ENCODE peak calls at places on chromosomes 6 and 20, in four cellular contexts. M is astrocyte, N is A673, X is cardiac fibroblast. S is an unnamed sample.
A peak's percentile ranks its signal among the peaks of the same experiment; 100 is the strongest.

GRCh38 chr6:25601797-25602679 is 50.0 kb upstream of the SCGN start:
- DNase-seq in M (peak; percentile 29), N (peak; percentile 66), X (peak; percentile 77), S (peak; percentile 31)

GRCh38 chr20:50353289-50353961 is 156.8 kb upstream of the PTPN1 start:
- DNase-seq in M (no peak), N (no peak), X (no peak), S (no peak)

GRCh38 chr6:9699890-9700289 is 715.0 kb downstream of the TFAP2A start:
- DNase-seq in M (no peak), N (peak; percentile 12), X (no peak), S (no peak)

GRCh38 chr20:47300071-47300470 is 56.4 kb downstream of the ZMYND8 start:
- DNase-seq in M (peak; percentile 87), N (no peak), X (peak; percentile 41), S (peak; percentile 60)

GRCh38 chr20:33524261-33524660 is 34.4 kb downstream of the CBFA2T2 start:
- DNase-seq in M (peak; percentile 45), N (no peak), X (no peak), S (no peak)

GRCh38 chr6:122628714-122629113 is 18.5 kb downstream of the PKIB start:
- DNase-seq in M (no peak), N (no peak), X (no peak), S (no peak)

GRCh38 chr6:110037726-110038295 is 59.7 kb downstream of the GPR6 start:
- DNase-seq in M (no peak), N (no peak), X (no peak), S (no peak)

GRCh38 chr6:13788820-13789219 is 25.5 kb downstream of the MCUR1 start:
- DNase-seq in M (no peak), N (no peak), X (no peak), S (no peak)

GRCh38 chr6:166688901-166689300 is 61.9 kb upstream of the RPS6KA2 start:
- DNase-seq in M (no peak), N (no peak), X (no peak), S (no peak)

GRCh38 chr6:29753309-29753644 is 30.0 kb downstream of the HLA-F start:
- DNase-seq in M (no peak), N (no peak), X (no peak), S (no peak)

GRCh38 chr20:40192083-40192482 is 497.0 kb downstream of the MAFB start:
- DNase-seq in M (no peak), N (no peak), X (no peak), S (no peak)

GRCh38 chr6:27237089-27237723 is 10.3 kb upstream of the PRSS16 start:
- DNase-seq in M (peak; percentile 59), N (peak; percentile 75), X (peak; percentile 87), S (no peak)

GRCh38 chr20:46764068-46764467 is 54.6 kb downstream of the SLC2A10 start:
- DNase-seq in M (no peak), N (no peak), X (no peak), S (no peak)

GRCh38 chr6:150395388-150396009 is 26.7 kb downstream of the IYD start:
- DNase-seq in M (peak; percentile 34), N (peak; percentile 82), X (peak; percentile 67), S (no peak)

GRCh38 chr20:20358801-20359200 is 9.1 kb upstream of the INSM1 start:
- DNase-seq in M (no peak), N (no peak), X (no peak), S (no peak)

GRCh38 chr20:41738584-41739193 is 120.5 kb upstream of the CHD6 start:
- DNase-seq in M (peak; percentile 1), N (peak; percentile 65), X (peak; percentile 55), S (no peak)

GRCh38 chr6:139468178-139468577 is 93.7 kb upstream of the CITED2 start:
- DNase-seq in M (no peak), N (no peak), X (no peak), S (no peak)

GRCh38 chr20:401682-402495 is 6.2 kb upstream of the RBCK1 start:
- DNase-seq in M (peak; percentile 36), N (no peak), X (peak; percentile 70), S (peak; percentile 74)

GRCh38 chr6:110682460-110682853 is 132.8 kb downstream of the CDK19 start:
- DNase-seq in M (peak; percentile 55), N (peak; percentile 87), X (peak; percentile 89), S (peak; percentile 45)

GRCh38 chr6:108167449-108167903 is 1.7 kb downstream of the NR2E1 start:
- DNase-seq in M (no peak), N (no peak), X (no peak), S (no peak)

GRCh38 chr20:24102290-24102689 is 113.7 kb upstream of the GGTLC1 start:
- DNase-seq in M (no peak), N (peak; percentile 51), X (peak; percentile 24), S (no peak)

GRCh38 chr6:151534576-151534975 is 40.8 kb downstream of the CCDC170 start:
- DNase-seq in M (peak; percentile 92), N (no peak), X (peak; percentile 91), S (peak; percentile 26)

GRCh38 chr6:156917213-156917612 is 140.0 kb downstream of the ARID1B start:
- DNase-seq in M (no peak), N (no peak), X (peak; percentile 19), S (peak; percentile 9)

GRCh38 chr20:9467995-9468394 is 46.4 kb upstream of the LAMP5 start:
- DNase-seq in M (no peak), N (peak; percentile 25), X (no peak), S (no peak)

GRCh38 chr20:32841632-32842031 is 17.1 kb upstream of the EFCAB8 start:
- DNase-seq in M (no peak), N (no peak), X (no peak), S (no peak)

GRCh38 chr20:46548688-46549087 is 1.8 kb downstream of the OCSTAMP start:
- DNase-seq in M (no peak), N (no peak), X (no peak), S (no peak)

GRCh38 chr6:3879194-3879952 is 30.2 kb downstream of the FAM50B start:
- DNase-seq in M (no peak), N (no peak), X (no peak), S (no peak)

GRCh38 chr6:135163440-135163738 is 17.7 kb upstream of the MYB start:
- DNase-seq in M (no peak), N (no peak), X (no peak), S (no peak)

GRCh38 chr6:31129130-31129529 is 8.9 kb upstream of the CDSN start:
- DNase-seq in M (no peak), N (no peak), X (no peak), S (no peak)

GRCh38 chr6:18147160-18147559 is 7.7 kb downstream of the TPMT start:
- DNase-seq in M (peak; percentile 65), N (no peak), X (peak; percentile 67), S (peak; percentile 21)

GRCh38 chr6:49607391-49607982 is 29.2 kb downstream of the RHAG start:
- DNase-seq in M (no peak), N (no peak), X (no peak), S (no peak)

GRCh38 chr20:11158146-11158545 is 484.3 kb upstream of the JAG1 start:
- DNase-seq in M (no peak), N (no peak), X (peak; percentile 58), S (no peak)

GRCh38 chr20:3248993-3249347 is 10.0 kb upstream of the SLC4A11 start:
- DNase-seq in M (no peak), N (no peak), X (no peak), S (no peak)
- H3K4me3 ChIP-seq in M (peak overlapping the region; percentile 29), N (peak overlapping the region; percentile 28), X (peak overlapping the region; percentile 21), S (peak overlapping the region; percentile 21)

GRCh38 chr6:157953580-157954091 is 28.0 kb upstream of the SYNJ2 start:
- DNase-seq in M (no peak), N (no peak), X (peak; percentile 18), S (no peak)
- H3K4me3 ChIP-seq in M (no peak overlapping the region), N (peak overlapping the region; percentile 24), X (no peak overlapping the region), S (no peak overlapping the region)

GRCh38 chr6:145532361-145532760 is 203.0 kb downstream of the EPM2A start:
- DNase-seq in M (no peak), N (no peak), X (no peak), S (no peak)

GRCh38 chr6:145531032-145531431 is 204.3 kb downstream of the EPM2A start:
- DNase-seq in M (no peak), N (no peak), X (no peak), S (no peak)

GRCh38 chr6:145530454-145530853 is 204.9 kb downstream of the EPM2A start:
- DNase-seq in M (no peak), N (no peak), X (no peak), S (no peak)

GRCh38 chr6:145531822-145532221 is 203.5 kb downstream of the EPM2A start:
- DNase-seq in M (no peak), N (no peak), X (no peak), S (no peak)

GRCh38 chr6:145529582-145529981 is 205.7 kb downstream of the EPM2A start:
- DNase-seq in M (no peak), N (no peak), X (no peak), S (no peak)
- H3K4me3 ChIP-seq in M (no peak overlapping the region), N (no peak overlapping the region), X (no peak overlapping the region), S (no peak overlapping the region)

DNA sequence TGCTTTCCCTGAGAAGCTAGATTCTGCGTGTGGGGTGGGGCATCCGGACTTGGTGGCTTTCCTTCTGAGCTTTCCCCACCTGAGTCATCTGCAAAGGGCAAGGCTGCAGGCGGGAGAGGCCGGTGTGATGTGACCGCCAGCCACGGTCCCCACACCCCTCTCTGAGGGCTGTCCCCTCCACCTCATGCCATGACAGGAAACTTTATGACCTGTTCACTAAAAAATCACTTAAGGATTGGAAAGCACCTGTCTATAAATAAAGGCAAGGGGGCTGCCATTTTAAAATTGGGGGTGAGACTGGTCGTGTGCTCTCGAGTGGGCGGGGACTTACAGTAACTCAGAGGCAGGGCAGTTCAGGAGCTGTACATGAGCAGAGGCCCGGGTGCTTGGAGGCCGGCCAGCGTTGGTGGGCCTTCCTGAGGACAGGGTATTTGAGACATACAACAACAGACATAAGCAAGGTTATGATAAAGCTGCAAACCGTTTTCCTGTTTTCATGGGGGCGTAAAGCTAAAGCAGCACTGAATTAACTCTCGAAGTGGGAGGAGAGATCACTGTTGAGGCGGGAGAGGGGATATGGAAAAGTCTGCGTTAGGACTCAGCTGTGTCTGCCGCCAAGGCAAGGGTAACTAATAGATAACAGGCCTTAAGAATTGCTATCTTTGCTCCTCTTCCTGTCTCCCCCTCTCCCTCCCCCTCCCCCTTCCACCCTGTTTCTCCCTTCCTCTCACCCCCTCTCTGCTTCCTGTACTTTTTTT is 16.1 kb upstream of the SERPINB1 start:
- DNase-seq in M (peak; percentile 77), N (peak; percentile 88), X (peak; percentile 84), S (no peak)
- H3K4me3 ChIP-seq in M (no peak overlapping the region), N (no peak overlapping the region), X (no peak overlapping the region), S (no peak overlapping the region)

DNA sequence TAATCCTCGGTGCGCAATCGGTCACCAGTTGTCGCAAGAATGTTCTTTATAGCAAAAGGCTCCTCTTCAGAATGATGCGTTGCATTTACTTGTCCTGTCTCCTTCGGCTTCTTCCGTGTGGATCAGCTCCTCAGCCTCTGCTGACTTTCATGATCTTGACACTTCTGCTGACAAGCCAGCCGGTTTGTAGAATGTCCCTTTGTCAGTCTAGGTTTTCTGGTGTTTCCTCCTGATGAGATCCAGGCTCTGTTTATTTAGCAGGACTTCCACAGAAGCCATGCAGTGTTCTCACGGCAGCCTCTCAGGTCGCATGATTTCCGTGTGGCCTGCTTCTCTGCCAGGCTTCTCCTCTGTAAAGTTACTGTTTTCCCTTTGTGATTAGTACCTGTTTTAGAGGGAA is 66.9 kb downstream of the STX11 start:
- DNase-seq in M (no peak), N (no peak), X (peak; percentile 30), S (no peak)
- H3K4me3 ChIP-seq in M (peak overlapping the region; percentile 78), N (peak overlapping the region; percentile 65), X (peak overlapping the region; percentile 61), S (peak overlapping the region; percentile 61)

GRCh38 chr6:55174211-55175013 is at the start of gene HCRTR2:
- DNase-seq in M (no peak), N (peak; percentile 4), X (no peak), S (no peak)
- H3K4me3 ChIP-seq in M (no peak within 1 kb of the TSS), N (no peak within 1 kb of the TSS), X (no peak within 1 kb of the TSS), S (no peak within 1 kb of the TSS)